ENCODE peak calls at places on chromosomes 5 and 9, in four cellular contexts. S is left ventricle myocardium superior, E is HS-27A, I is neural crest cell. W is an unnamed sample.

GRCh38 chr5:139415869-139416268 is 12.0 kb upstream of the SPATA24 start:
- DNase-seq in S (no peak), E (no peak), I (no peak), W (no peak)

GRCh38 chr5:126414874-126415502 is 8.2 kb upstream of the GRAMD2B start:
- DNase-seq in S (no peak), E (no peak), I (no peak), W (no peak)

GRCh38 chr5:143390258-143390657 is 13.2 kb downstream of the NR3C1 start:
- DNase-seq in S (no peak), E (no peak), I (no peak), W (no peak)

GRCh38 chr9:132548971-132549649 is 33.3 kb upstream of the BARHL1 start:
- DNase-seq in S (no peak), E (no peak), I (no peak), W (no peak)

GRCh38 chr5:34542818-34543217 is 113.3 kb upstream of the RAI14 start:
- DNase-seq in S (no peak), E (no peak), I (no peak), W (no peak)

GRCh38 chr5:89556215-89557009 is 673.4 kb upstream of the MEF2C start:
- DNase-seq in S (no peak), E (peak), I (no peak), W (no peak)

GRCh38 chr5:12901696-12902095 is 997.5 kb upstream of the CTNND2 start:
- DNase-seq in S (no peak), E (no peak), I (no peak), W (no peak)

GRCh38 chr5:79621056-79621455 is 8.8 kb downstream of the TENT2 start:
- DNase-seq in S (no peak), E (no peak), I (no peak), W (no peak)

GRCh38 chr9:95284667-95285066 is 32.8 kb downstream of the FANCC start:
- DNase-seq in S (no peak), E (no peak), I (no peak), W (no peak)

GRCh38 chr9:4292781-4293180 is 7.1 kb downstream of the GLIS3 start:
- DNase-seq in S (no peak), E (no peak), I (no peak), W (no peak)

GRCh38 chr5:98769006-98769255 is 4.5 kb upstream of the RGMB start:
- DNase-seq in S (peak), E (no peak), I (peak), W (peak)

GRCh38 chr9:129576546-129577543 is 44.1 kb downstream of the C9orf50 start:
- DNase-seq in S (peak), E (no peak), I (no peak), W (no peak)

W was measured in effector CD8-positive, alpha-beta T cell.